ENCODE peak calls at places on chromosomes 12 and 14, in five cellular contexts. R, V, S, A and H are unnamed samples.

GRCh38 chr12:128817115-128818015 is 6.4 kb downstream of the SLC15A4 start:
- DNase-seq in R (no peak), V (no peak), S (no peak), A (no peak), H (no peak)

GRCh38 chr12:52007158-52007921 is 594 bp downstream of the TAMALIN start:
- DNase-seq in R (no peak), V (no peak), S (no peak), A (peak), H (peak)

GRCh38 chr12:123602651-123603195 is 824 bp downstream of the DDX55 start:
- DNase-seq in R (no peak), V (no peak), S (no peak), A (no peak), H (no peak)

GRCh38 chr12:84842406-84843013 is 70.1 kb downstream of the SLC6A15 start:
- DNase-seq in R (no peak), V (no peak), S (no peak), A (no peak), H (no peak)

GRCh38 chr12:77062846-77063461 is 2.4 kb downstream of the E2F7 start:
- DNase-seq in R (no peak), V (no peak), S (no peak), A (no peak), H (no peak)

GRCh38 chr14:55104051-55104954 is 24.7 kb upstream of the LGALS3 start:
- DNase-seq in R (no peak), V (no peak), S (no peak), A (no peak), H (no peak)

GRCh38 chr12:29187756-29188155 is 38.7 kb downstream of the FAR2 start:
- DNase-seq in R (no peak), V (no peak), S (no peak), A (no peak), H (no peak)

GRCh38 chr12:63445266-63445665 is 223.0 kb downstream of the DPY19L2 start:
- DNase-seq in R (no peak), V (no peak), S (peak), A (no peak), H (no peak)

GRCh38 chr14:36217732-36218131 is 41.2 kb upstream of the PTCSC3 start:
- DNase-seq in R (no peak), V (no peak), S (peak), A (no peak), H (no peak)